ENCODE peak calls at places on chromosomes 2 and 18, in five cellular contexts. F is RKO; Z is stimulated activated CD4-positive, alpha-beta T cell treated with anti-CD3 and anti-CD28 coated beads, Interleukin-1b, Interleukin-23, amount 100 ng/mL, for 1 hour; U is IMR-90; S is psoas muscle. C is an unnamed sample.

GRCh38 chr18:77736817-77737216 is 487.2 kb downstream of the GALR1 start:
- DNase-seq in F (no peak), Z (no peak), U (no peak), S (no peak), C (no peak)

GRCh38 chr18:23784811-23785245 is 95.6 kb downstream of the LAMA3 start:
- DNase-seq in F (peak; percentile 59), Z (no peak), U (peak; percentile 93), S (no peak), C (no peak)

GRCh38 chr18:45540146-45540545 is 75.1 kb upstream of the SLC14A2 start:
- DNase-seq in F (no peak), Z (no peak), U (no peak), S (no peak), C (no peak)

GRCh38 chr18:26495267-26495666 is 53.1 kb downstream of the KCTD1 start:
- DNase-seq in F (no peak), Z (no peak), U (no peak), S (peak; percentile 45), C (no peak)

GRCh38 chr2:102418421-102418961 is 4.5 kb upstream of the IL18RAP start:
- DNase-seq in F (no peak), Z (no peak), U (peak; percentile 19), S (no peak), C (no peak)

GRCh38 chr2:26572589-26572988 is 68.6 kb downstream of the CIB4 start:
- DNase-seq in F (no peak), Z (no peak), U (no peak), S (no peak), C (no peak)

GRCh38 chr2:179524940-179525339 is 260.3 kb upstream of the SESTD1 start:
- DNase-seq in F (no peak), Z (no peak), U (peak; percentile 22), S (no peak), C (no peak)

GRCh38 chr18:70373062-70373519 is 84.2 kb downstream of the SOCS6 start:
- DNase-seq in F (peak; percentile 44), Z (no peak), U (peak; percentile 93), S (no peak), C (no peak)

GRCh38 chr2:134260726-134261125 is 6.9 kb downstream of the MGAT5 start:
- DNase-seq in F (no peak), Z (no peak), U (peak; percentile 90), S (no peak), C (no peak)

GRCh38 chr18:967037-967576 is 62.4 kb downstream of the ADCYAP1 start:
- DNase-seq in F (no peak), Z (no peak), U (no peak), S (no peak), C (no peak)

GRCh38 chr2:178306351-178307073 is 112.2 kb downstream of the OSBPL6 start:
- DNase-seq in F (peak; percentile 56), Z (no peak), U (peak; percentile 58), S (no peak), C (no peak)

GRCh38 chr18:76528477-76529432 is 33.7 kb upstream of the ZNF516 start:
- DNase-seq in F (no peak), Z (no peak), U (peak; percentile 83), S (peak; percentile 22), C (peak; percentile 75)

GRCh38 chr2:25651066-25651465 is 22.3 kb downstream of the DTNB start:
- DNase-seq in F (no peak), Z (no peak), U (peak; percentile 56), S (no peak), C (no peak)

GRCh38 chr2:37561615-37562569 is 109.5 kb downstream of the CDC42EP3 start:
- DNase-seq in F (peak; percentile 90), Z (no peak), U (peak; percentile 94), S (no peak), C (no peak)

GRCh38 chr2:45855374-45855773 is 203.9 kb downstream of the PRKCE start:
- DNase-seq in F (no peak), Z (no peak), U (peak; percentile 28), S (no peak), C (no peak)

GRCh38 chr2:70936165-70936978 is 672 bp downstream of the ATP6V1B1 start:
- DNase-seq in F (no peak), Z (no peak), U (no peak), S (no peak), C (no peak)

GRCh38 chr2:241865416-241865956 is 4.0 kb upstream of the RTP5 start:
- DNase-seq in F (no peak), Z (no peak), U (no peak), S (no peak), C (no peak)

GRCh38 chr2:202158796-202159195 is 79.6 kb downstream of the SUMO1 start:
- DNase-seq in F (peak; percentile 8), Z (no peak), U (peak; percentile 46), S (no peak), C (no peak)

GRCh38 chr2:53896864-53897263 is 37.1 kb upstream of the GPR75 start:
- DNase-seq in F (peak; percentile 92), Z (no peak), U (peak; percentile 77), S (no peak), C (no peak)

GRCh38 chr18:55110436-55110835 is 151.2 kb upstream of the CCDC68 start:
- DNase-seq in F (no peak), Z (no peak), U (no peak), S (no peak), C (peak; percentile 19)

GRCh38 chr2:111049792-111050640 is 70.7 kb upstream of the BCL2L11 start:
- DNase-seq in F (no peak), Z (no peak), U (no peak), S (no peak), C (no peak)

GRCh38 chr2:232457121-232458011 is 1.4 kb downstream of the ALPI start:
- DNase-seq in F (no peak), Z (no peak), U (no peak), S (no peak), C (no peak)

GRCh38 chr18:31199190-31199769 is 36.6 kb upstream of the DSC1 start:
- DNase-seq in F (no peak), Z (no peak), U (no peak), S (no peak), C (no peak)

GRCh38 chr2:88074854-88075292 is 7.2 kb downstream of the SMYD1 start:
- DNase-seq in F (peak; percentile 33), Z (no peak), U (peak; percentile 67), S (no peak), C (no peak)

GRCh38 chr2:33766175-33766574 is 167.1 kb upstream of the FAM98A start:
- DNase-seq in F (no peak), Z (no peak), U (no peak), S (no peak), C (no peak)

GRCh38 chr2:232363784-232364615 is 14.6 kb upstream of the ALPP start:
- DNase-seq in F (no peak), Z (no peak), U (peak; percentile 26), S (no peak), C (no peak)

GRCh38 chr2:207224814-207225482 is 59.2 kb upstream of the KLF7 start:
- DNase-seq in F (no peak), Z (peak; percentile 18), U (no peak), S (no peak), C (no peak)

GRCh38 chr18:22591231-22591630 is 173.5 kb upstream of the CTAGE1 start:
- DNase-seq in F (no peak), Z (no peak), U (peak; percentile 62), S (no peak), C (no peak)

GRCh38 chr2:28277466-28277865 is 115.2 kb upstream of the FOSL2 start:
- DNase-seq in F (no peak), Z (no peak), U (no peak), S (no peak), C (no peak)

GRCh38 chr2:116724550-116724949 is 1089.9 kb upstream of the DDX18 start:
- DNase-seq in F (no peak), Z (no peak), U (no peak), S (no peak), C (no peak)

GRCh38 chr2:236568068-236568921 is 1.3 kb upstream of the ACKR3 start:
- DNase-seq in F (no peak), Z (no peak), U (no peak), S (peak; percentile 55), C (peak; percentile 42)

GRCh38 chr2:70496819-70497218 is 56.8 kb downstream of the TGFA start:
- DNase-seq in F (no peak), Z (no peak), U (no peak), S (no peak), C (no peak)

C was measured in uterus.